ENCODE peak calls at places on chromosome 10, in six cellular contexts. One of them, this sample, is unnamed.

GRCh38 chr10:76257816-76258215 is 826.4 kb downstream of the LRMDA start:
- DNase-seq in NAMALWA: no peak
- DNase-seq in SK-N-SH: no peak
- DNase-seq in iris pigment epithelial cell: no peak
- DNase-seq in hepatocyte: no peak
- DNase-seq in astrocyte of the spinal cord: no peak
- DNase-seq in this sample: no peak

GRCh38 chr10:32000937-32001336 is 55.3 kb downstream of the KIF5B start:
- DNase-seq in NAMALWA: no peak
- DNase-seq in SK-N-SH: no peak
- DNase-seq in iris pigment epithelial cell: peak
- DNase-seq in hepatocyte: no peak
- DNase-seq in astrocyte of the spinal cord: no peak
- DNase-seq in this sample: peak

GRCh38 chr10:84340187-84340586 is 11.8 kb downstream of the CCSER2 start:
- DNase-seq in NAMALWA: no peak
- DNase-seq in SK-N-SH: no peak
- DNase-seq in iris pigment epithelial cell: no peak
- DNase-seq in hepatocyte: no peak
- DNase-seq in astrocyte of the spinal cord: no peak
- DNase-seq in this sample: no peak

GRCh38 chr10:92886334-92886961 is 38.1 kb downstream of the EXOC6 start:
- DNase-seq in NAMALWA: no peak
- DNase-seq in SK-N-SH: no peak
- DNase-seq in iris pigment epithelial cell: peak
- DNase-seq in hepatocyte: peak
- DNase-seq in astrocyte of the spinal cord: peak
- DNase-seq in this sample: no peak

GRCh38 chr10:79104264-79104954 is 35.6 kb downstream of the ZMIZ1 start:
- DNase-seq in NAMALWA: no peak
- DNase-seq in SK-N-SH: no peak
- DNase-seq in iris pigment epithelial cell: peak
- DNase-seq in hepatocyte: no peak
- DNase-seq in astrocyte of the spinal cord: peak
- DNase-seq in this sample: peak

GRCh38 chr10:110013615-110014293 is 6.0 kb downstream of the ADD3 start:
- DNase-seq in NAMALWA: no peak
- DNase-seq in SK-N-SH: no peak
- DNase-seq in iris pigment epithelial cell: no peak
- DNase-seq in hepatocyte: peak
- DNase-seq in astrocyte of the spinal cord: no peak
- DNase-seq in this sample: no peak

GRCh38 chr10:98403812-98404504 is 11.0 kb downstream of the PYROXD2 start:
- DNase-seq in NAMALWA: no peak
- DNase-seq in SK-N-SH: no peak
- DNase-seq in iris pigment epithelial cell: peak
- DNase-seq in hepatocyte: no peak
- DNase-seq in astrocyte of the spinal cord: peak
- DNase-seq in this sample: peak

GRCh38 chr10:91357497-91357896 is 52.6 kb upstream of the HECTD2 start:
- DNase-seq in NAMALWA: no peak
- DNase-seq in SK-N-SH: no peak
- DNase-seq in iris pigment epithelial cell: no peak
- DNase-seq in hepatocyte: no peak
- DNase-seq in astrocyte of the spinal cord: no peak
- DNase-seq in this sample: no peak

GRCh38 chr10:17742918-17743317 is 9.1 kb upstream of the TMEM236 start:
- DNase-seq in NAMALWA: peak
- DNase-seq in SK-N-SH: peak
- DNase-seq in iris pigment epithelial cell: peak
- DNase-seq in hepatocyte: peak
- DNase-seq in astrocyte of the spinal cord: peak
- DNase-seq in this sample: peak

GRCh38 chr10:117461766-117462423 is 80.7 kb upstream of the EMX2 start:
- DNase-seq in NAMALWA: no peak
- DNase-seq in SK-N-SH: no peak
- DNase-seq in iris pigment epithelial cell: peak
- DNase-seq in hepatocyte: peak
- DNase-seq in astrocyte of the spinal cord: peak
- DNase-seq in this sample: peak

GRCh38 chr10:56469482-56469881 is 108.4 kb upstream of the ZWINT start:
- DNase-seq in NAMALWA: no peak
- DNase-seq in SK-N-SH: no peak
- DNase-seq in iris pigment epithelial cell: no peak
- DNase-seq in hepatocyte: no peak
- DNase-seq in astrocyte of the spinal cord: no peak
- DNase-seq in this sample: no peak

GRCh38 chr10:132684164-132684891 is 101.6 kb downstream of the NKX6-2 start:
- DNase-seq in NAMALWA: no peak
- DNase-seq in SK-N-SH: no peak
- DNase-seq in iris pigment epithelial cell: peak
- DNase-seq in hepatocyte: no peak
- DNase-seq in astrocyte of the spinal cord: peak
- DNase-seq in this sample: no peak

GRCh38 chr10:35347899-35348608 is 11.7 kb downstream of the CCNY start:
- DNase-seq in NAMALWA: no peak
- DNase-seq in SK-N-SH: no peak
- DNase-seq in iris pigment epithelial cell: no peak
- DNase-seq in hepatocyte: no peak
- DNase-seq in astrocyte of the spinal cord: no peak
- DNase-seq in this sample: no peak

GRCh38 chr10:58734116-58734515 is 221.4 kb downstream of the BICC1 start:
- DNase-seq in NAMALWA: no peak
- DNase-seq in SK-N-SH: peak
- DNase-seq in iris pigment epithelial cell: peak
- DNase-seq in hepatocyte: no peak
- DNase-seq in astrocyte of the spinal cord: no peak
- DNase-seq in this sample: no peak

GRCh38 chr10:102342958-102343357 is 52.5 kb upstream of the NFKB2 start:
- DNase-seq in NAMALWA: no peak
- DNase-seq in SK-N-SH: no peak
- DNase-seq in iris pigment epithelial cell: peak
- DNase-seq in hepatocyte: no peak
- DNase-seq in astrocyte of the spinal cord: peak
- DNase-seq in this sample: peak

GRCh38 chr10:28668363-28669226 is 8.7 kb upstream of the BAMBI start:
- DNase-seq in NAMALWA: no peak
- DNase-seq in SK-N-SH: peak
- DNase-seq in iris pigment epithelial cell: peak
- DNase-seq in hepatocyte: peak
- DNase-seq in astrocyte of the spinal cord: no peak
- DNase-seq in this sample: peak

GRCh38 chr10:71763352-71764127 is 9.8 kb downstream of the VSIR start:
- DNase-seq in NAMALWA: no peak
- DNase-seq in SK-N-SH: no peak
- DNase-seq in iris pigment epithelial cell: no peak
- DNase-seq in hepatocyte: no peak
- DNase-seq in astrocyte of the spinal cord: no peak
- DNase-seq in this sample: no peak

GRCh38 chr10:85922363-85923129 is 444.0 kb downstream of the GRID1 start:
- DNase-seq in NAMALWA: no peak
- DNase-seq in SK-N-SH: no peak
- DNase-seq in iris pigment epithelial cell: no peak
- DNase-seq in hepatocyte: no peak
- DNase-seq in astrocyte of the spinal cord: no peak
- DNase-seq in this sample: no peak

GRCh38 chr10:80465839-80466590 is 11.9 kb downstream of the TSPAN14 start:
- DNase-seq in NAMALWA: peak
- DNase-seq in SK-N-SH: no peak
- DNase-seq in iris pigment epithelial cell: no peak
- DNase-seq in hepatocyte: no peak
- DNase-seq in astrocyte of the spinal cord: no peak
- DNase-seq in this sample: no peak

GRCh38 chr10:62422068-62422590 is 48.0 kb downstream of the ZNF365 start:
- DNase-seq in NAMALWA: no peak
- DNase-seq in SK-N-SH: no peak
- DNase-seq in iris pigment epithelial cell: peak
- DNase-seq in hepatocyte: no peak
- DNase-seq in astrocyte of the spinal cord: peak
- DNase-seq in this sample: peak

GRCh38 chr10:98321203-98321780 is 53.3 kb upstream of the LOXL4 start:
- DNase-seq in NAMALWA: no peak
- DNase-seq in SK-N-SH: no peak
- DNase-seq in iris pigment epithelial cell: no peak
- DNase-seq in hepatocyte: no peak
- DNase-seq in astrocyte of the spinal cord: no peak
- DNase-seq in this sample: no peak

GRCh38 chr10:21327239-21327993 is 198.1 kb downstream of the SKIDA1 start:
- DNase-seq in NAMALWA: no peak
- DNase-seq in SK-N-SH: no peak
- DNase-seq in iris pigment epithelial cell: no peak
- DNase-seq in hepatocyte: no peak
- DNase-seq in astrocyte of the spinal cord: no peak
- DNase-seq in this sample: no peak

GRCh38 chr10:63929826-63930467 is 408.7 kb downstream of the REEP3 start:
- DNase-seq in NAMALWA: no peak
- DNase-seq in SK-N-SH: peak
- DNase-seq in iris pigment epithelial cell: no peak
- DNase-seq in hepatocyte: peak
- DNase-seq in astrocyte of the spinal cord: no peak
- DNase-seq in this sample: no peak

GRCh38 chr10:117130862-117131389 is 7.1 kb downstream of the VAX1 start:
- DNase-seq in NAMALWA: no peak
- DNase-seq in SK-N-SH: no peak
- DNase-seq in iris pigment epithelial cell: no peak
- DNase-seq in hepatocyte: no peak
- DNase-seq in astrocyte of the spinal cord: no peak
- DNase-seq in this sample: no peak

This sample was measured in fibroblast of villous mesenchyme.